ENCODE peak calls at places on chromosomes 2 and 18, in eight cellular contexts. J is fibroblast of mammary gland, D is kidney epithelial cell, Q is WTC11, I is RWPE1, L is A549, E is Peyer's patch, S is gastrocnemius medialis. X is an unnamed sample.

GRCh38 chr2:11048335-11049008 is 106.8 kb upstream of the SLC66A3 start:
- DNase-seq in J (no peak), D (no peak), Q (no peak), I (no peak), L (no peak), E (no peak), S (no peak), X (no peak)

GRCh38 chr2:187545238-187545751 is 8.9 kb downstream of the TFPI start:
- DNase-seq in J (no peak), D (no peak), Q (no peak), I (no peak), L (no peak), E (no peak), S (no peak), X (no peak)

GRCh38 chr2:48482313-48482712 is 47.6 kb upstream of the STON1 start:
- DNase-seq in J (peak; percentile 79), D (no peak), Q (no peak), I (no peak), L (no peak), E (no peak), S (no peak), X (no peak)

GRCh38 chr2:241852116-241852980 is 6.3 kb downstream of the PDCD1 start:
- DNase-seq in J (no peak), D (no peak), Q (peak; percentile 9), I (no peak), L (no peak), E (no peak), S (no peak), X (no peak)

GRCh38 chr2:239919779-239920545 is 105.2 kb downstream of the NDUFA10 start:
- DNase-seq in J (no peak), D (no peak), Q (no peak), I (no peak), L (no peak), E (peak; percentile 24), S (no peak), X (no peak)

GRCh38 chr18:70221911-70222278 is 16.4 kb upstream of the RTTN start:
- DNase-seq in J (no peak), D (no peak), Q (no peak), I (no peak), L (no peak), E (no peak), S (no peak), X (no peak)

GRCh38 chr18:79853993-79854364 is 56.2 kb downstream of the KCNG2 start:
- DNase-seq in J (no peak), D (no peak), Q (no peak), I (no peak), L (no peak), E (peak; percentile 26), S (no peak), X (no peak)

GRCh38 chr2:217799553-217800432 is 203.0 kb downstream of the TNS1 start:
- DNase-seq in J (no peak), D (no peak), Q (peak; percentile 3), I (no peak), L (no peak), E (no peak), S (peak; percentile 15), X (no peak)

GRCh38 chr2:159044804-159045286 is 76.4 kb downstream of the TANC1 start:
- DNase-seq in J (peak; percentile 28), D (no peak), Q (no peak), I (peak; percentile 66), L (no peak), E (no peak), S (no peak), X (no peak)

GRCh38 chr2:33275689-33276444 is 200.6 kb upstream of the RASGRP3 start:
- DNase-seq in J (peak; percentile 97), D (peak; percentile 70), Q (no peak), I (peak; percentile 87), L (peak; percentile 93), E (no peak), S (peak; percentile 53), X (no peak)

GRCh38 chr2:196971574-196972279 is 45.2 kb upstream of the PGAP1 start:
- DNase-seq in J (no peak), D (no peak), Q (no peak), I (no peak), L (no peak), E (no peak), S (no peak), X (no peak)

DNA sequence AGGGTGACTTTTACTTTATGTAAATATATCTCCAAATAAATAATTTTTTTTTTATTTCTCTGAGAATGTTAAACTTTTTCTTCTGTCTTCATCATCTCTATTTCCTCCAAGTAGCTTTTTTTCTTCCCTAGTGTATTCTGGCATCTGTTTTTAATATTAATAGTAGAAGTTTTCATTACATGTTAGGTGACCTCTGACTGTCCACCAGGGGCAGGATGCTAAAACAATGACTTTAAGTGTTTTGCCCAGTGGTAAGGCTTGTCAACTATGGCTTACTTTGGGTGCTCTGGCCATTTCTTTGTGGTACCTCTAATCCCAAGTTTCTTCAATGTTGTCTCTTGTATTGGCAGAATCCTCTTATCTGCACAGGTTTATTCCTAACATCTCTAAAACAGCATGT is 127.1 kb downstream of the SRBD1 start:
- DNase-seq in J (peak; percentile 71), D (no peak), Q (no peak), I (no peak), L (peak; percentile 19), E (no peak), S (no peak), X (no peak)
- TF ChIP-seq CTCF in J (peak; percentile 58), D (peak; percentile 35), Q (no peak), I (peak; percentile 21), L (peak; percentile 30), E (no peak), S (no peak), X (peak; percentile 3)

DNA sequence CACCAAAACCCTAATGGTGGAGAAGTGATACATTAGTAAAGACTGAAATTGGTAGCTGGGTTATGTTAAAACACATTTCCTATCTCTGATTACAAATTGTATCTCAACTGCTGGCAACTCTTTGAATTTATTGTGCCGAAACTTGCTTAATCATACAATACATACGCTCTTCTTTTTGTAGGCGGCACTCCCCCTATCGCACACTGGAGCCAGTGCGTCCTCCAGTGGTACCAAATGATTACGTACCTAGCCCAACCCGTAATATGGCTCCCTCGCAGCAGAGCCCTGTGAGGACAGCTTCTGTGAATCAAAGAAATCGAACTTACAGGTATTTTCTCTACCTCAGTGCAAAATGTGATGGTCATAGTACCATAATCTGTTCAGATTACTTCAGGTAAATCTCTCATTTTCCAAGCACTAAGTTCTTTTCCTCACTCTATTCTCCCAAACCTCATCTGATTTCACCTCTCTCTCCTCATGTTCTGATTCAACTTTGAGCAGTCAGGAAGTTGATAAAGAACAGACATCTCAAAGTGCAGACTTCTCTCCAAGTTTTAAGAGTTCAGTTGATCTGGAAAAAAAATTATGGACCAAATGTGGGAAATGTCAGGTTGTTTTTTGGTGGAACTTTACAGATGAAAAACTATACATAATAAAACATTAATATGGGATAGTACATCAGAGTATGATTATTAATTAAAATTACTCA is 66.5 kb downstream of the ABI2 start:
- DNase-seq in J (no peak), D (no peak), Q (peak; percentile 30), I (no peak), L (peak; percentile 10), E (no peak), S (no peak), X (no peak)
- TF ChIP-seq CTCF in J (peak; percentile 7), D (no peak), Q (peak; percentile 29), I (no peak), L (peak; percentile 23), E (no peak), S (no peak), X (no peak)

DNA sequence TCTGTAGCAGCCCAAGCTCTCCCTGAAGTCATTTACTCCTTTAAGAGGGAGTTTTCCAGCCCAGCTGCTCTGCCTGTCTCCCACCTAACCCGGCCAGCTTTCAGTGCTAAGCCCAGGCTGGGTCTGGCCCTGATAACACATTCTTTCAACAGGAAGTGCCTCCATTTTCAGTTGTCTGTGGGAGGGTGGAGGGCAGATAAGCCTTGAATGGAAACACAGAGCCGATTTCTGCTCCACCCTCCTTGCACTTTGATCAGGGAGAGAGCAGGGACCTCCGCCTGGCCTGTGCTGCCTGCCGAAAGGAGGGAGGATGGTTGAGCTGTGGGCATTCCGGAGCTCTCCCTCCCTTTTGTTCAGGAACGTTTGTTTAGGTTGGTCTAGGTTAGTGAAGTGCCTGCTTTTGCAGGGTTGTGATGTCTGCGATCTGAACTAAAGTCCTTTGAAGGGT is 24.8 kb downstream of the GATA6 start:
- DNase-seq in J (no peak), D (no peak), Q (no peak), I (no peak), L (no peak), E (peak; percentile 79), S (no peak), X (no peak)
- TF ChIP-seq CTCF in J (no peak), D (no peak), Q (no peak), I (no peak), L (no peak), E (no peak), S (no peak), X (no peak)

DNA sequence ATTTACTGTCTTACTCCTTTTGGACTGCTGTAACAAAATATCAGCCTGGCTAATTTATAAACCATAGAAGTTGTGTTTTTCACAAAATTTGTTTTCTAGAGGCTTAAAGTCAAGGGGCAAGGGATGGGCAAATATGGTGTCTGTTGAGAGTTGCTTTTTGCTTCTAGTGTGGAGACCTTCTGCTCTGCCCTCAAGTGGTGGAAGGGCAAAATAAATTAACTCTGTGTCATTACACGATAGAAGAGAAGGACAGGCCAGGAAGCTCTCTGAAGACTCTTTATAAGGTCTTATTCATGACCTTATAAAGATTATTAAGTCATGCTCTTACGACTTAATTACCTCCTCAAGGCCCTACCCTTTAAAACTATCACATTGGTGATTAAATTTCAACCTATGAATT is 181.2 kb upstream of the LRATD1 start:
- DNase-seq in J (no peak), D (no peak), Q (no peak), I (no peak), L (no peak), E (no peak), S (no peak), X (no peak)
- TF ChIP-seq CTCF in J (no peak), D (peak; percentile 9), Q (no peak), I (no peak), L (no peak), E (no peak), S (no peak), X (peak; percentile 26)

GRCh38 chr2:235005603-235006259 is 53.9 kb downstream of the SH3BP4 start:
- DNase-seq in J (no peak), D (no peak), Q (peak; percentile 79), I (no peak), L (no peak), E (peak; percentile 70), S (peak; percentile 91), X (no peak)
- TF ChIP-seq CTCF in J (no peak), D (peak; percentile 38), Q (peak; percentile 18), I (no peak), L (no peak), E (no peak), S (peak; percentile 44), X (no peak)

DNA sequence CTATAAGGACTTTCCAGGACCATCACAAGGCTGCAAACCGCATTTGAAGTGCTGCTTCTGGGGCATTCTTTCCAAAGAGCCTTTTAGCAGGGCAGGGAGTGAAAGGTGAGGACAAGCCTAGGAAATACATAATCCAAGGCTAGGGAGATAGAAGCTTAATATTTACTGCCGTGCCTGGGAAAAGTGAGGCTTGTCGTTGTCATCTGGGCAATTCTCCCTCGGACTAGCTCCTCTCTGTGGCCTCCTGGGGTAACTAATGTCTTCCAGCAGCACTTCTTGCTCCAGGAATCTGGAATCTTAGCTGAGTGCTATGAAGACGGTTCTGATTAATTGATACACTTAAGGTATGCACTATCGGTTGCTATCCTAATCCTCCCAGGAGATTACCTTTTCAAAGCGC is 69.3 kb upstream of the ATL2 start:
- DNase-seq in J (no peak), D (no peak), Q (no peak), I (no peak), L (no peak), E (no peak), S (no peak), X (no peak)
- TF ChIP-seq CTCF in J (peak; percentile 4), D (no peak), Q (no peak), I (no peak), L (peak; percentile 8), E (no peak), S (peak; percentile 28), X (no peak)